ENCODE peak calls at places on chromosomes 7 and 10, in four cellular contexts. Z, E, C and H are unnamed samples. For H3K4me1, the result is how much of the 10 kb centered on the place peaks cover.

GRCh38 chr7:119197872-119198527 is 973.5 kb downstream of the ANKRD7 start:
- DNase-seq in C (peak), E (no peak), Z (no peak), H (no peak)

GRCh38 chr7:137684316-137684715 is 162.5 kb downstream of the DGKI start:
- DNase-seq in C (no peak), E (no peak), Z (no peak), H (no peak)

GRCh38 chr7:128453836-128454804 is 1.6 kb upstream of the HILPDA start:
- DNase-seq in Z (peak), C (peak), E (peak), H (peak)

GRCh38 chr10:116766241-116767198 is 24.2 kb upstream of the HSPA12A start:
- DNase-seq in C (no peak), E (no peak), Z (no peak), H (peak)

GRCh38 chr7:129401228-129401967 is 32.8 kb upstream of the STRIP2 start:
- DNase-seq in C (peak), Z (no peak), E (no peak), H (no peak)

GRCh38 chr10:101833466-101833865 is 10.1 kb downstream of the KCNIP2 start:
- DNase-seq in E (no peak), C (no peak), Z (no peak), H (no peak)

GRCh38 chr7:105046414-105046813 is 32.4 kb downstream of the KMT2E start:
- DNase-seq in C (peak), Z (no peak), E (no peak), H (no peak)

GRCh38 chr10:51960494-51960895 is 261.1 kb upstream of the CSTF2T start:
- DNase-seq in Z (peak), E (no peak), C (peak), H (no peak)

GRCh38 chr7:105261689-105262088 is 127.0 kb downstream of the SRPK2 start:
- DNase-seq in E (no peak), Z (no peak), C (peak), H (no peak)

GRCh38 chr10:306654-307185 is 171.5 kb downstream of the ZMYND11 start:
- DNase-seq in C (no peak), E (no peak), Z (no peak), H (no peak)

GRCh38 chr10:12807096-12807755 is 194.3 kb downstream of the CCDC3 start:
- DNase-seq in C (no peak), Z (no peak), E (no peak), H (no peak)

GRCh38 chr7:40870108-40870507 is 735.3 kb downstream of the SUGCT start:
- DNase-seq in C (no peak), Z (no peak), E (no peak), H (no peak)

GRCh38 chr7:90709501-90710465 is 113.7 kb downstream of the CDK14 start:
- DNase-seq in Z (peak), E (no peak), C (peak), H (no peak)

GRCh38 chr10:124224331-124225028 is 131.1 kb upstream of the CHST15 start:
- DNase-seq in C (no peak), Z (no peak), E (peak), H (no peak)

GRCh38 chr10:19097151-19097550 is 48.5 kb downstream of the MALRD1 start:
- DNase-seq in Z (no peak), C (peak), E (no peak), H (no peak)

GRCh38 chr7:111274882-111275281 is 184.0 kb downstream of the LRRN3 start:
- DNase-seq in E (no peak), Z (no peak), C (peak), H (no peak)

GRCh38 chr10:101405006-101405405 is 51.0 kb downstream of the BTRC start:
- DNase-seq in E (no peak), C (no peak), Z (no peak), H (no peak)

GRCh38 chr10:132539894-132540293 is 2.3 kb downstream of the INPP5A start:
- DNase-seq in E (no peak), C (peak), Z (no peak), H (no peak)

GRCh38 chr10:3396116-3396515 is 223.5 kb upstream of the PITRM1 start:
- DNase-seq in C (no peak), E (no peak), Z (no peak), H (no peak)

GRCh38 chr10:70777063-70777875 is 7.9 kb downstream of the TBATA start:
- DNase-seq in Z (no peak), C (no peak), E (no peak), H (peak)

GRCh38 chr10:29212597-29212996 is 76.3 kb upstream of the LYZL1 start:
- DNase-seq in E (no peak), C (no peak), Z (no peak), H (no peak)

GRCh38 chr10:4431114-4431862 is 394.7 kb upstream of the AKR1E2 start:
- DNase-seq in Z (no peak), C (peak), E (no peak), H (no peak)

GRCh38 chr10:49093922-49094321 is 21.4 kb downstream of the VSTM4 start:
- DNase-seq in E (no peak), C (no peak), Z (no peak), H (no peak)

GRCh38 chr10:95290801-95291633 is at the start of gene PDLIM1:
- DNase-seq in C (peak), Z (peak), E (no peak), H (peak)

GRCh38 chr10:104218751-104219150 is 13.4 kb downstream of the CFAP43 start:
- DNase-seq in E (no peak), C (no peak), Z (no peak), H (no peak)

GRCh38 chr10:15230257-15230656 is 61.8 kb upstream of the NMT2 start:
- DNase-seq in Z (no peak), E (no peak), C (no peak), H (no peak)

GRCh38 chr7:135510603-135511183 is 791 bp upstream of the CNOT4 start:
- DNase-seq in E (no peak), Z (no peak), C (peak), H (peak)

GRCh38 chr7:137642467-137642866 is 204.3 kb downstream of the DGKI start:
- DNase-seq in C (peak), E (no peak), Z (no peak), H (no peak)

GRCh38 chr10:79149345-79149661 is 80.5 kb downstream of the ZMIZ1 start:
- DNase-seq in Z (no peak), C (no peak), E (no peak), H (no peak)
- TF ChIP-seq CTCF in Z (no peak), C (no peak), E (no peak), H (no peak)

GRCh38 chr10:87064651-87065050 is 30.0 kb downstream of the GLUD1 start:
- DNase-seq in C (no peak), Z (no peak), E (no peak), H (no peak)
- H3K4me3 ChIP-seq in C (no peak), Z (no peak), E (no peak), H (no peak)

GRCh38 chr7:21327422-21328191 is 100.3 kb upstream of the SP4 start:
- DNase-seq in C (no peak), E (no peak), Z (no peak), H (no peak)

GRCh38 chr7:21326916-21327315 is 101.0 kb upstream of the SP4 start:
- DNase-seq in Z (no peak), E (no peak), C (no peak), H (no peak)

DNA sequence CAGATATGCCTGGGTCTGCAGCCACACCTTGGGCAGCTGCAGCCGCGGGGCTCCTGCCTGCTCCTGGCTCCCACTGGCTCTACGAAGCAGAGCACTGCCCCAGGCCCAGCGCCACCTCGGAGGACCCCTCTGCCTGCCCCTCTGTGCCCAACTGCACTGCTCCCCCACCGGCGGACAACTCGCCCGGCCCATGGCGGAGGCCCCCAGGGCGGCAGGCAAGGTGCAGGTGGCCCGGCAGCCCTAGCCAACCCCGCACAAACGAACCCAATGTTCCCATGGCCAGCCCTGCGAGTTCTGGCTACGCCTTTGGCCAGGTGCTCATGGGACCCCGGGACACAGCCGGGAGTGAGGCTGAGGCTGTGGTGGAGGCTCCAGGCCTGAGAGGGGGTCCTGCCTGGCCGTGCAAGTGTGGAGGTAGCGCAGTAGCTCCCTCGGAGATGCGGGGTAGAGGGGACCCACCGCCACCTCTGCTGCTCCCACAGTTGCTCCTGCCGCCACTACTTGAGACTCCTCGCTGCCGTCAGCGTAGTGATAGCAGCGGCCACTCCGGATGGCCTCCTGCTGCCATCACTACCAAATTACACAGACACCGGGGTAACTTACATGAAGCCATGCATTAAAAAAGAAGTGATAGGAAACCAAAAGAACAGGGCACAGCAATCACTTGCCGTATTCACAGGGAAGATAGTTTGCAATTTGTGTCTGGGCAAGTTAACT is 97.3 kb upstream of the SP4 start:
- DNase-seq in C (no peak), E (no peak), Z (no peak), H (no peak)
- H3K4me1 ChIP-seq in C (under half), E (under half), Z (under half), H (under half)

GRCh38 chr7:108452707-108453106 is 3.5 kb downstream of the NRCAM start:
- DNase-seq in Z (no peak), C (peak), E (no peak), H (no peak)
- TF ChIP-seq CTCF in Z (no peak), C (peak), E (no peak), H (no peak)

GRCh38 chr7:140542226-140542625 is 62.9 kb upstream of the MKRN1 start:
- DNase-seq in Z (peak), C (peak), E (no peak), H (no peak)
- H3K4me3 ChIP-seq in Z (no peak), C (no peak), E (no peak), H (no peak)